ENCODE peak calls at places on chromosomes 7 and 10, in five cellular contexts. Q, Z, N, V and U are unnamed samples.

GRCh38 chr10:113716109-113717010 is 35.1 kb upstream of the PLEKHS1 start:
- DNase-seq in Q (no peak), Z (no peak), N (no peak), V (no peak), U (no peak)

GRCh38 chr10:78541528-78542470 is 508.1 kb downstream of the RPS24 start:
- DNase-seq in Q (no peak), Z (no peak), N (no peak), V (no peak), U (no peak)

GRCh38 chr10:46048152-46048551 is 2.1 kb upstream of the MSMB start:
- DNase-seq in Q (no peak), Z (no peak), N (no peak), V (no peak), U (no peak)

GRCh38 chr10:34811968-34812514 is 3.1 kb downstream of the PARD3 start:
- DNase-seq in Q (no peak), Z (no peak), N (no peak), V (no peak), U (no peak)

GRCh38 chr7:125119559-125120115 is 190.0 kb upstream of the POT1 start:
- DNase-seq in Q (no peak), Z (no peak), N (no peak), V (no peak), U (no peak)

GRCh38 chr7:89623018-89623672 is 531.1 kb upstream of the STEAP1 start:
- DNase-seq in Q (no peak), Z (no peak), N (no peak), V (peak; percentile 60), U (no peak)

GRCh38 chr10:3126249-3126648 is 46.3 kb downstream of the PITRM1 start:
- DNase-seq in Q (no peak), Z (no peak), N (no peak), V (no peak), U (no peak)

GRCh38 chr10:110946496-110946895 is 27.1 kb downstream of the SHOC2 start:
- DNase-seq in Q (no peak), Z (no peak), N (no peak), V (no peak), U (no peak)

GRCh38 chr7:54841772-54842707 is 83.0 kb upstream of the SEC61G start:
- DNase-seq in Q (no peak), Z (no peak), N (peak; percentile 61), V (no peak), U (peak; percentile 65)

GRCh38 chr10:6493521-6494451 is 86.3 kb downstream of the PRKCQ start:
- DNase-seq in Q (no peak), Z (no peak), N (no peak), V (no peak), U (no peak)

GRCh38 chr10:31656820-31657470 is 271.7 kb downstream of the ARHGAP12 start:
- DNase-seq in Q (no peak), Z (no peak), N (no peak), V (no peak), U (no peak)

GRCh38 chr7:107119376-107120100 is 49.3 kb upstream of the HBP1 start:
- DNase-seq in Q (no peak), Z (no peak), N (no peak), V (no peak), U (no peak)

GRCh38 chr10:49325916-49326783 is 27.2 kb downstream of the C10orf71 start:
- DNase-seq in Q (no peak), Z (no peak), N (no peak), V (no peak), U (no peak)

GRCh38 chr7:66114743-66115727 is at the start of gene CRCP:
- DNase-seq in Q (peak; percentile 80), Z (peak; percentile 75), N (peak; percentile 91), V (peak; percentile 79), U (peak; percentile 90)

GRCh38 chr7:7970113-7970619 is 1.6 kb downstream of the GLCCI1 start:
- DNase-seq in Q (no peak), Z (no peak), N (no peak), V (no peak), U (no peak)

GRCh38 chr7:153628825-153629224 is 423.4 kb upstream of the DPP6 start:
- DNase-seq in Q (no peak), Z (no peak), N (no peak), V (no peak), U (no peak)

GRCh38 chr10:89470628-89471027 is 56.3 kb downstream of the IFIT5 start:
- DNase-seq in Q (no peak), Z (no peak), N (no peak), V (no peak), U (no peak)